ENCODE peak calls at places on chromosomes 4 and X, in ten cellular contexts. One of them, this sample, is unnamed.
A peak's percentile ranks its signal among the peaks of the same experiment; 100 is the strongest.

GRCh38 chrX:139758809-139759208 is 50.8 kb upstream of the MCF2 start:
- DNase-seq in stimulated activated CD8-positive, alpha-beta memory T cell treated with anti-CD3 and anti-CD28 coated beads, Interleukin-4, amount 100 ng/mL, for 4 hours: no peak
- DNase-seq in nucleus accumbens: no peak
- DNase-seq in HTR-8/SVneo: no peak
- DNase-seq in stimulated activated CD4-positive, alpha-beta T cell treated with anti-CD3 and anti-CD28 coated beads, Interleukin-4, amount 100 ng/mL, for 1 hour: no peak
- DNase-seq in HS-5: no peak
- DNase-seq in H1: no peak
- DNase-seq in NAMALWA: no peak
- DNase-seq in NCI-H2081: no peak
- DNase-seq in GM20000: no peak
- DNase-seq in this sample: no peak

GRCh38 chr4:75584067-75584466 is 28.2 kb downstream of the ODAPH start:
- DNase-seq in stimulated activated CD8-positive, alpha-beta memory T cell treated with anti-CD3 and anti-CD28 coated beads, Interleukin-4, amount 100 ng/mL, for 4 hours: no peak
- DNase-seq in nucleus accumbens: no peak
- DNase-seq in HTR-8/SVneo: no peak
- DNase-seq in stimulated activated CD4-positive, alpha-beta T cell treated with anti-CD3 and anti-CD28 coated beads, Interleukin-4, amount 100 ng/mL, for 1 hour: no peak
- DNase-seq in HS-5: no peak
- DNase-seq in H1: no peak
- DNase-seq in NAMALWA: no peak
- DNase-seq in NCI-H2081: no peak
- DNase-seq in GM20000: no peak
- DNase-seq in this sample: no peak

GRCh38 chrX:95764972-95765451 is 919.6 kb upstream of the DIAPH2 start:
- DNase-seq in stimulated activated CD8-positive, alpha-beta memory T cell treated with anti-CD3 and anti-CD28 coated beads, Interleukin-4, amount 100 ng/mL, for 4 hours: no peak
- DNase-seq in nucleus accumbens: no peak
- DNase-seq in HTR-8/SVneo: no peak
- DNase-seq in stimulated activated CD4-positive, alpha-beta T cell treated with anti-CD3 and anti-CD28 coated beads, Interleukin-4, amount 100 ng/mL, for 1 hour: no peak
- DNase-seq in HS-5: no peak
- DNase-seq in H1: peak; percentile 41
- DNase-seq in NAMALWA: peak; percentile 36
- DNase-seq in NCI-H2081: peak; percentile 78
- DNase-seq in GM20000: peak; percentile 1
- DNase-seq in this sample: peak; percentile 52

GRCh38 chrX:65522739-65523372 is 11.7 kb downstream of the LAS1L start:
- DNase-seq in stimulated activated CD8-positive, alpha-beta memory T cell treated with anti-CD3 and anti-CD28 coated beads, Interleukin-4, amount 100 ng/mL, for 4 hours: no peak
- DNase-seq in nucleus accumbens: no peak
- DNase-seq in HTR-8/SVneo: no peak
- DNase-seq in stimulated activated CD4-positive, alpha-beta T cell treated with anti-CD3 and anti-CD28 coated beads, Interleukin-4, amount 100 ng/mL, for 1 hour: no peak
- DNase-seq in HS-5: peak; percentile 26
- DNase-seq in H1: no peak
- DNase-seq in NAMALWA: no peak
- DNase-seq in NCI-H2081: no peak
- DNase-seq in GM20000: no peak
- DNase-seq in this sample: peak; percentile 79

GRCh38 chr4:151690164-151690856 is 70.5 kb downstream of the GATB start:
- DNase-seq in stimulated activated CD8-positive, alpha-beta memory T cell treated with anti-CD3 and anti-CD28 coated beads, Interleukin-4, amount 100 ng/mL, for 4 hours: no peak
- DNase-seq in nucleus accumbens: no peak
- DNase-seq in HTR-8/SVneo: peak; percentile 27
- DNase-seq in stimulated activated CD4-positive, alpha-beta T cell treated with anti-CD3 and anti-CD28 coated beads, Interleukin-4, amount 100 ng/mL, for 1 hour: no peak
- DNase-seq in HS-5: no peak
- DNase-seq in H1: no peak
- DNase-seq in NAMALWA: no peak
- DNase-seq in NCI-H2081: no peak
- DNase-seq in GM20000: no peak
- DNase-seq in this sample: no peak

GRCh38 chrX:48794993-48795501 is 6.8 kb upstream of the HDAC6 start:
- DNase-seq in stimulated activated CD8-positive, alpha-beta memory T cell treated with anti-CD3 and anti-CD28 coated beads, Interleukin-4, amount 100 ng/mL, for 4 hours: no peak
- DNase-seq in nucleus accumbens: no peak
- DNase-seq in HTR-8/SVneo: peak; percentile 46
- DNase-seq in stimulated activated CD4-positive, alpha-beta T cell treated with anti-CD3 and anti-CD28 coated beads, Interleukin-4, amount 100 ng/mL, for 1 hour: no peak
- DNase-seq in HS-5: peak; percentile 49
- DNase-seq in H1: no peak
- DNase-seq in NAMALWA: no peak
- DNase-seq in NCI-H2081: no peak
- DNase-seq in GM20000: no peak
- DNase-seq in this sample: no peak

GRCh38 chr4:102328045-102328444 is 17.2 kb downstream of the SLC39A8 start:
- DNase-seq in stimulated activated CD8-positive, alpha-beta memory T cell treated with anti-CD3 and anti-CD28 coated beads, Interleukin-4, amount 100 ng/mL, for 4 hours: no peak
- DNase-seq in nucleus accumbens: no peak
- DNase-seq in HTR-8/SVneo: no peak
- DNase-seq in stimulated activated CD4-positive, alpha-beta T cell treated with anti-CD3 and anti-CD28 coated beads, Interleukin-4, amount 100 ng/mL, for 1 hour: no peak
- DNase-seq in HS-5: no peak
- DNase-seq in H1: no peak
- DNase-seq in NAMALWA: no peak
- DNase-seq in NCI-H2081: no peak
- DNase-seq in GM20000: no peak
- DNase-seq in this sample: no peak

GRCh38 chrX:44913656-44914531 is 40.9 kb downstream of the KDM6A start:
- DNase-seq in stimulated activated CD8-positive, alpha-beta memory T cell treated with anti-CD3 and anti-CD28 coated beads, Interleukin-4, amount 100 ng/mL, for 4 hours: no peak
- DNase-seq in nucleus accumbens: no peak
- DNase-seq in HTR-8/SVneo: no peak
- DNase-seq in stimulated activated CD4-positive, alpha-beta T cell treated with anti-CD3 and anti-CD28 coated beads, Interleukin-4, amount 100 ng/mL, for 1 hour: no peak
- DNase-seq in HS-5: no peak
- DNase-seq in H1: no peak
- DNase-seq in NAMALWA: no peak
- DNase-seq in NCI-H2081: no peak
- DNase-seq in GM20000: no peak
- DNase-seq in this sample: no peak

GRCh38 chr4:54961357-54961975 is 163.9 kb downstream of the KDR start:
- DNase-seq in stimulated activated CD8-positive, alpha-beta memory T cell treated with anti-CD3 and anti-CD28 coated beads, Interleukin-4, amount 100 ng/mL, for 4 hours: no peak
- DNase-seq in nucleus accumbens: no peak
- DNase-seq in HTR-8/SVneo: peak; percentile 11
- DNase-seq in stimulated activated CD4-positive, alpha-beta T cell treated with anti-CD3 and anti-CD28 coated beads, Interleukin-4, amount 100 ng/mL, for 1 hour: no peak
- DNase-seq in HS-5: peak; percentile 28
- DNase-seq in H1: no peak
- DNase-seq in NAMALWA: peak; percentile 33
- DNase-seq in NCI-H2081: peak; percentile 64
- DNase-seq in GM20000: peak; percentile 14
- DNase-seq in this sample: peak; percentile 30

GRCh38 chrX:88853925-88854324 is 106.9 kb downstream of the CPXCR1 start:
- DNase-seq in stimulated activated CD8-positive, alpha-beta memory T cell treated with anti-CD3 and anti-CD28 coated beads, Interleukin-4, amount 100 ng/mL, for 4 hours: no peak
- DNase-seq in nucleus accumbens: no peak
- DNase-seq in HTR-8/SVneo: no peak
- DNase-seq in stimulated activated CD4-positive, alpha-beta T cell treated with anti-CD3 and anti-CD28 coated beads, Interleukin-4, amount 100 ng/mL, for 1 hour: no peak
- DNase-seq in HS-5: no peak
- DNase-seq in H1: no peak
- DNase-seq in NAMALWA: no peak
- DNase-seq in NCI-H2081: no peak
- DNase-seq in GM20000: no peak
- DNase-seq in this sample: no peak

GRCh38 chrX:31522760-31523159 is 450.9 kb upstream of the FTHL17 start:
- DNase-seq in stimulated activated CD8-positive, alpha-beta memory T cell treated with anti-CD3 and anti-CD28 coated beads, Interleukin-4, amount 100 ng/mL, for 4 hours: no peak
- DNase-seq in nucleus accumbens: no peak
- DNase-seq in HTR-8/SVneo: no peak
- DNase-seq in stimulated activated CD4-positive, alpha-beta T cell treated with anti-CD3 and anti-CD28 coated beads, Interleukin-4, amount 100 ng/mL, for 1 hour: no peak
- DNase-seq in HS-5: no peak
- DNase-seq in H1: no peak
- DNase-seq in NAMALWA: no peak
- DNase-seq in NCI-H2081: no peak
- DNase-seq in GM20000: no peak
- DNase-seq in this sample: no peak

GRCh38 chrX:118974908-118975671 is 672 bp downstream of the LONRF3 start:
- DNase-seq in stimulated activated CD8-positive, alpha-beta memory T cell treated with anti-CD3 and anti-CD28 coated beads, Interleukin-4, amount 100 ng/mL, for 4 hours: peak; percentile 24
- DNase-seq in nucleus accumbens: no peak
- DNase-seq in HTR-8/SVneo: no peak
- DNase-seq in stimulated activated CD4-positive, alpha-beta T cell treated with anti-CD3 and anti-CD28 coated beads, Interleukin-4, amount 100 ng/mL, for 1 hour: peak; percentile 49
- DNase-seq in HS-5: no peak
- DNase-seq in H1: no peak
- DNase-seq in NAMALWA: no peak
- DNase-seq in NCI-H2081: peak; percentile 78
- DNase-seq in GM20000: peak; percentile 50
- DNase-seq in this sample: peak; percentile 16